ENCODE peak calls at places on chromosomes 3 and 15, in seven cellular contexts. One of them, this sample, is unnamed.
A peak's percentile ranks its signal among the peaks of the same experiment; 100 is the strongest.

GRCh38 chr3:13665582-13666226 is 116.8 kb downstream of the FBLN2 start:
- DNase-seq in lower lobe of right lung: no peak
- DNase-seq in cardiac muscle cell: no peak
- DNase-seq in CD8-positive, alpha-beta memory T cell: no peak
- DNase-seq in GM23248: no peak
- DNase-seq in right cardiac atrium: no peak
- DNase-seq in heart left ventricle: no peak
- DNase-seq in this sample: no peak

GRCh38 chr3:85631070-85631469 is 672.3 kb downstream of the CADM2 start:
- DNase-seq in lower lobe of right lung: no peak
- DNase-seq in cardiac muscle cell: no peak
- DNase-seq in CD8-positive, alpha-beta memory T cell: no peak
- DNase-seq in GM23248: no peak
- DNase-seq in right cardiac atrium: no peak
- DNase-seq in heart left ventricle: no peak
- DNase-seq in this sample: no peak

GRCh38 chr3:155202626-155203025 is 90.9 kb downstream of the STRIT1 start:
- DNase-seq in lower lobe of right lung: no peak
- DNase-seq in cardiac muscle cell: no peak
- DNase-seq in CD8-positive, alpha-beta memory T cell: no peak
- DNase-seq in GM23248: peak; percentile 79
- DNase-seq in right cardiac atrium: no peak
- DNase-seq in heart left ventricle: no peak
- DNase-seq in this sample: no peak

GRCh38 chr15:70142322-70143191 is 44.8 kb upstream of the TLE3 start:
- DNase-seq in lower lobe of right lung: peak; percentile 64
- DNase-seq in cardiac muscle cell: peak; percentile 95
- DNase-seq in CD8-positive, alpha-beta memory T cell: no peak
- DNase-seq in GM23248: peak; percentile 59
- DNase-seq in right cardiac atrium: peak; percentile 88
- DNase-seq in heart left ventricle: peak; percentile 83
- DNase-seq in this sample: no peak

GRCh38 chr15:71136159-71137137 is 21.2 kb downstream of the THSD4 start:
- DNase-seq in lower lobe of right lung: no peak
- DNase-seq in cardiac muscle cell: no peak
- DNase-seq in CD8-positive, alpha-beta memory T cell: no peak
- DNase-seq in GM23248: peak; percentile 75
- DNase-seq in right cardiac atrium: no peak
- DNase-seq in heart left ventricle: peak; percentile 65
- DNase-seq in this sample: no peak

GRCh38 chr3:196263819-196264218 is 23.7 kb downstream of the PCYT1A start:
- DNase-seq in lower lobe of right lung: no peak
- DNase-seq in cardiac muscle cell: no peak
- DNase-seq in CD8-positive, alpha-beta memory T cell: no peak
- DNase-seq in GM23248: no peak
- DNase-seq in right cardiac atrium: no peak
- DNase-seq in heart left ventricle: no peak
- DNase-seq in this sample: no peak

GRCh38 chr15:59616390-59616789 is 4.8 kb downstream of the GCNT3 start:
- DNase-seq in lower lobe of right lung: no peak
- DNase-seq in cardiac muscle cell: no peak
- DNase-seq in CD8-positive, alpha-beta memory T cell: no peak
- DNase-seq in GM23248: no peak
- DNase-seq in right cardiac atrium: no peak
- DNase-seq in heart left ventricle: no peak
- DNase-seq in this sample: no peak

GRCh38 chr3:17135696-17136095 is 250.9 kb downstream of the PLCL2 start:
- DNase-seq in lower lobe of right lung: no peak
- DNase-seq in cardiac muscle cell: no peak
- DNase-seq in CD8-positive, alpha-beta memory T cell: no peak
- DNase-seq in GM23248: no peak
- DNase-seq in right cardiac atrium: no peak
- DNase-seq in heart left ventricle: no peak
- DNase-seq in this sample: no peak

GRCh38 chr3:46464326-46465195 is at the start of gene LTF:
- DNase-seq in lower lobe of right lung: no peak
- DNase-seq in cardiac muscle cell: no peak
- DNase-seq in CD8-positive, alpha-beta memory T cell: no peak
- DNase-seq in GM23248: no peak
- DNase-seq in right cardiac atrium: no peak
- DNase-seq in heart left ventricle: no peak
- DNase-seq in this sample: peak; percentile 2

GRCh38 chr15:38853608-38854007 is 289.0 kb upstream of the RASGRP1 start:
- DNase-seq in lower lobe of right lung: no peak
- DNase-seq in cardiac muscle cell: peak; percentile 29
- DNase-seq in CD8-positive, alpha-beta memory T cell: peak; percentile 4
- DNase-seq in GM23248: peak; percentile 54
- DNase-seq in right cardiac atrium: no peak
- DNase-seq in heart left ventricle: no peak
- DNase-seq in this sample: peak; percentile 39

GRCh38 chr3:58093573-58094195 is 85.5 kb downstream of the FLNB start:
- DNase-seq in lower lobe of right lung: no peak
- DNase-seq in cardiac muscle cell: no peak
- DNase-seq in CD8-positive, alpha-beta memory T cell: no peak
- DNase-seq in GM23248: peak; percentile 65
- DNase-seq in right cardiac atrium: no peak
- DNase-seq in heart left ventricle: no peak
- DNase-seq in this sample: no peak

GRCh38 chr3:64352596-64352989 is 127.3 kb upstream of the PRICKLE2 start:
- DNase-seq in lower lobe of right lung: no peak
- DNase-seq in cardiac muscle cell: no peak
- DNase-seq in CD8-positive, alpha-beta memory T cell: no peak
- DNase-seq in GM23248: peak; percentile 69
- DNase-seq in right cardiac atrium: no peak
- DNase-seq in heart left ventricle: no peak
- DNase-seq in this sample: no peak

GRCh38 chr15:77024273-77025065 is 29.5 kb downstream of the PSTPIP1 start:
- DNase-seq in lower lobe of right lung: peak; percentile 75
- DNase-seq in cardiac muscle cell: peak; percentile 77
- DNase-seq in CD8-positive, alpha-beta memory T cell: peak; percentile 67
- DNase-seq in GM23248: peak; percentile 63
- DNase-seq in right cardiac atrium: peak; percentile 91
- DNase-seq in heart left ventricle: peak; percentile 60
- DNase-seq in this sample: peak; percentile 39

GRCh38 chr3:187292186-187292585 is 649 bp upstream of the MASP1 start:
- DNase-seq in lower lobe of right lung: no peak
- DNase-seq in cardiac muscle cell: peak; percentile 35
- DNase-seq in CD8-positive, alpha-beta memory T cell: no peak
- DNase-seq in GM23248: peak; percentile 70
- DNase-seq in right cardiac atrium: no peak
- DNase-seq in heart left ventricle: no peak
- DNase-seq in this sample: no peak
- H3K4me3 ChIP-seq in lower lobe of right lung: no peak overlapping the region
- H3K4me3 ChIP-seq in cardiac muscle cell: peak overlapping the region; percentile 63
- H3K4me3 ChIP-seq in CD8-positive, alpha-beta memory T cell: no peak overlapping the region
- H3K4me3 ChIP-seq in GM23248: peak overlapping the region; percentile 76
- H3K4me3 ChIP-seq in right cardiac atrium: peak overlapping the region; percentile 61
- H3K4me3 ChIP-seq in heart left ventricle: peak overlapping the region; percentile 57
- H3K4me3 ChIP-seq in this sample: no peak overlapping the region

DNA sequence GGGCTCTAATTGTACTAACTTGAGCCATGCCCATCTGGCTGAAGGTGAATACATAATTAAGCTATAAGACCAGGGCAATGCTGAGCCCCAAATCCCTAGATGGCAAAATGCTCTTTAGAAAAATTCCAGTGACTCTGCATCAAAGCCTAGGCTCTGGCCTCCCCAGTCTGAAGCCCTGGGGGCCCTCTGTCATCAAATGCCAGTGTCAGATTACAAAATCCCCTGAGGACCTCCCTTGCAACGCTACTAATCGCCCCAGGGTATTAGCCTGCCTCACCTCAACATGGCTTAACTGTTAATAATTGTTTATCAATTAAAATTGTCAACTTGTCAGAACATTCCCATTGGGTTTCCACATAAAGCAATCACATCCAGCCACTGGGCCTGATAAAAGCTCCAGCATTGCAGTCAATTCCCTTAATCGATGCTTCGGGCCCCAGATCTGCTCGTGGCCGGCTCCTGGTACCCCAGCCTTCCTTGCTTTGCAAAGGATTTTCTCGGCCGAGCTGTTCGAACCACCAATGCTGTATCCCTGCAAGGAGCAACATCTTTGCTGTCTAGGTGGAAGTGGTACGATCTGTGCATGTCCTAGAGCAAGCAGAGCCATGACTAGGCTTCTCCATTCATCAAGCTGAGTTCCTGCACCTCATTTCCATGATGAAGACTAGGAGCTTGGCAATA is 151.7 kb downstream of the MEGF11 start:
- DNase-seq in lower lobe of right lung: no peak
- DNase-seq in cardiac muscle cell: peak; percentile 52
- DNase-seq in CD8-positive, alpha-beta memory T cell: no peak
- DNase-seq in GM23248: no peak
- DNase-seq in right cardiac atrium: no peak
- DNase-seq in heart left ventricle: no peak
- DNase-seq in this sample: no peak
- H3K27ac ChIP-seq in lower lobe of right lung: no peak overlapping the region
- H3K27ac ChIP-seq in cardiac muscle cell: no peak overlapping the region
- H3K27ac ChIP-seq in CD8-positive, alpha-beta memory T cell: no peak overlapping the region
- H3K27ac ChIP-seq in GM23248: no peak overlapping the region
- H3K27ac ChIP-seq in right cardiac atrium: no peak overlapping the region
- H3K27ac ChIP-seq in heart left ventricle: no peak overlapping the region
- H3K27ac ChIP-seq in this sample: no peak overlapping the region

DNA sequence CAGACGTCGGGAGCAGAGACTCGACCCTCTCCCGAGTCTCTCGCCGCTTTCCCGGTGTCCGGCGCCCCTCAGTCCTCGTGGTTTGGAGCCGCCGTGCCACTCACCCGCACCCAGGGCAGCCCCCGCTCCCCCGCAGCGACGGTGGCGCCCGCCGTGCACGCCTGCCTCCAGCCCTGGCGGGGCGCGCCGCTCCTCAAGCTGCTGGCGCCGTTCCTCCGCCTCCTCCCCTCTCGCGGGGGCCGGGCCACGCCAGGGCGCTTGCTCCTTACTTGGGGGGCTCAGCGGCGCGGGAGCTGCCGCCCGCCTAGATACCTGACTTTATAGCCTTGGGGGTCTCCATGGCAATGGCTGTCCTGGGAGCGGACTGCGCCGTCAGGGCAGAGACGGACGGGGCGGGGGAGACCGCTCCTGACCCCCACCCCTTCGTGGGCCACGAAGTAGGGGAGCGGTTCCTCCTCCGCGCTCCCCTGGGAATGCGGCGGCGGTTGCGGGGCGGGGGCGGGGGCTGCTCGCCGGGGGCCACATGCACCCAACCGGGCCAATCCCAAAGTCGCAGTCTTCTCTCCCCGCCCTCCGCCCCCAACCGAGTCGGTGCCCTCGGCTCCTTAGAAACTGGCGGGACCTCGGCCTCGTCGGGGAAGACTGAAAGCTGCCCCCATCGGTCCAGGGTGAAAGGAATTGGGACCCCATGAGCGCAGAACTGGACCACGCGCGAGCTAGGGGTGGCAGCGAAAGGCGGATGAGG is at the start of gene ANKRD63:
- DNase-seq in lower lobe of right lung: no peak
- DNase-seq in cardiac muscle cell: peak; percentile 53
- DNase-seq in CD8-positive, alpha-beta memory T cell: peak; percentile 43
- DNase-seq in GM23248: peak; percentile 60
- DNase-seq in right cardiac atrium: peak; percentile 79
- DNase-seq in heart left ventricle: peak; percentile 23
- DNase-seq in this sample: peak; percentile 26
- H3K27me3 ChIP-seq in lower lobe of right lung: peaks cover 60% of the 10 kb centered on the region
- H3K27me3 ChIP-seq in cardiac muscle cell: peaks cover 38% of the 10 kb centered on the region
- H3K27me3 ChIP-seq in CD8-positive, alpha-beta memory T cell: peaks cover 22% of the 10 kb centered on the region
- H3K27me3 ChIP-seq in GM23248: peaks cover 33% of the 10 kb centered on the region
- H3K27me3 ChIP-seq in right cardiac atrium: no peaks in the 10 kb centered on the region
- H3K27me3 ChIP-seq in heart left ventricle: peaks cover 51% of the 10 kb centered on the region
- H3K27me3 ChIP-seq in this sample: peaks cover 11% of the 10 kb centered on the region

GRCh38 chr15:64754663-64755426 is 20.5 kb downstream of the RBPMS2 start:
- DNase-seq in lower lobe of right lung: no peak
- DNase-seq in cardiac muscle cell: no peak
- DNase-seq in CD8-positive, alpha-beta memory T cell: no peak
- DNase-seq in GM23248: no peak
- DNase-seq in right cardiac atrium: peak; percentile 47
- DNase-seq in heart left ventricle: no peak
- DNase-seq in this sample: no peak
- H3K4me3 ChIP-seq in lower lobe of right lung: no peak overlapping the region
- H3K4me3 ChIP-seq in cardiac muscle cell: no peak overlapping the region
- H3K4me3 ChIP-seq in CD8-positive, alpha-beta memory T cell: no peak overlapping the region
- H3K4me3 ChIP-seq in GM23248: no peak overlapping the region
- H3K4me3 ChIP-seq in right cardiac atrium: no peak overlapping the region
- H3K4me3 ChIP-seq in heart left ventricle: no peak overlapping the region
- H3K4me3 ChIP-seq in this sample: no peak overlapping the region

DNA sequence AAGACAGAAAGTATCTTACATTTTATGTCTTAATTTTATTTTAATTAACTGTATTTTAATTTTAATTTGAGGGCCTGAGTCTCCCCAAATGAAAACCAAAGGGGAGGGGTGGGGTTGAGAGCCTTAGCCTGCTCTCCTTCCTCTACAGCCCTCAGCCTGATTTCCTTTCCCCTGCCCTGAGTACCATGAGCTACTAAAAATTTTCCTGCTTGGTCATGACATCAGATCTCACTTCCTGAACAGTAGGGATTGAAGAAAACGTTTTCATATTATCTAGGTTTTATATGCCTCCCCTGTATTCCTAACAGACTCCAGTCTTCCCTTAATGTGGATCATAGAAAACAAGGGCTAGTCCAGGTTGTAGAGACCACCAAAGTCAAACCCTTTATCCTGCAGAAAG is 133.9 kb downstream of the MYLK start:
- DNase-seq in lower lobe of right lung: no peak
- DNase-seq in cardiac muscle cell: no peak
- DNase-seq in CD8-positive, alpha-beta memory T cell: no peak
- DNase-seq in GM23248: no peak
- DNase-seq in right cardiac atrium: no peak
- DNase-seq in heart left ventricle: no peak
- DNase-seq in this sample: no peak
- H3K27ac ChIP-seq in lower lobe of right lung: peak overlapping the region; percentile 68
- H3K27ac ChIP-seq in cardiac muscle cell: no peak overlapping the region
- H3K27ac ChIP-seq in CD8-positive, alpha-beta memory T cell: no peak overlapping the region
- H3K27ac ChIP-seq in GM23248: peak overlapping the region; percentile 95
- H3K27ac ChIP-seq in right cardiac atrium: no peak overlapping the region
- H3K27ac ChIP-seq in heart left ventricle: no peak overlapping the region
- H3K27ac ChIP-seq in this sample: no peak overlapping the region

GRCh38 chr15:96503276-96503675 is 172.8 kb downstream of the NR2F2 start:
- DNase-seq in lower lobe of right lung: no peak
- DNase-seq in cardiac muscle cell: no peak
- DNase-seq in CD8-positive, alpha-beta memory T cell: no peak
- DNase-seq in GM23248: no peak
- DNase-seq in right cardiac atrium: no peak
- DNase-seq in heart left ventricle: no peak
- DNase-seq in this sample: no peak
- H3K27me3 ChIP-seq in lower lobe of right lung: no peaks in the 10 kb centered on the region
- H3K27me3 ChIP-seq in cardiac muscle cell: no peaks in the 10 kb centered on the region
- H3K27me3 ChIP-seq in CD8-positive, alpha-beta memory T cell: no peaks in the 10 kb centered on the region
- H3K27me3 ChIP-seq in GM23248: peaks cover 15% of the 10 kb centered on the region
- H3K27me3 ChIP-seq in right cardiac atrium: no peaks in the 10 kb centered on the region
- H3K27me3 ChIP-seq in heart left ventricle: no peaks in the 10 kb centered on the region
- H3K27me3 ChIP-seq in this sample: no peaks in the 10 kb centered on the region

This sample was measured in CD8-positive, alpha-beta T cell.